ENCODE peak calls at places on chromosomes 6 and 20, in eight cellular contexts. One of them, this sample, is unnamed.
A peak's percentile ranks its signal among the peaks of the same experiment; 100 is the strongest.

GRCh38 chr20:56166781-56167465 is 81.6 kb upstream of the MC3R start:
- DNase-seq in heart right ventricle: no peak
- DNase-seq in IMR-90: no peak
- DNase-seq in foreskin fibroblast: no peak
- DNase-seq in nephron progenitor cell: no peak
- DNase-seq in spleen: no peak
- DNase-seq in fibroblast of lung: no peak
- DNase-seq in esophagus squamous epithelium: no peak
- DNase-seq in this sample: no peak

GRCh38 chr6:55180258-55180657 is 5.9 kb downstream of the HCRTR2 start:
- DNase-seq in spleen: no peak
- DNase-seq in fibroblast of lung: no peak
- DNase-seq in esophagus squamous epithelium: no peak
- DNase-seq in foreskin fibroblast: no peak
- DNase-seq in heart right ventricle: no peak
- DNase-seq in nephron progenitor cell: no peak
- DNase-seq in IMR-90: no peak
- DNase-seq in this sample: no peak

GRCh38 chr6:43786664-43787329 is 16.8 kb downstream of the VEGFA start:
- DNase-seq in foreskin fibroblast: no peak
- DNase-seq in fibroblast of lung: no peak
- DNase-seq in spleen: no peak
- DNase-seq in esophagus squamous epithelium: no peak
- DNase-seq in IMR-90: peak; percentile 31
- DNase-seq in nephron progenitor cell: no peak
- DNase-seq in heart right ventricle: no peak
- DNase-seq in this sample: no peak

GRCh38 chr6:150516199-150516598 is 83.5 kb upstream of the PLEKHG1 start:
- DNase-seq in heart right ventricle: no peak
- DNase-seq in foreskin fibroblast: no peak
- DNase-seq in esophagus squamous epithelium: no peak
- DNase-seq in spleen: no peak
- DNase-seq in fibroblast of lung: no peak
- DNase-seq in IMR-90: no peak
- DNase-seq in nephron progenitor cell: no peak
- DNase-seq in this sample: no peak

GRCh38 chr20:59720013-59720412 is 115.7 kb downstream of the PHACTR3 start:
- DNase-seq in fibroblast of lung: no peak
- DNase-seq in nephron progenitor cell: no peak
- DNase-seq in heart right ventricle: no peak
- DNase-seq in IMR-90: no peak
- DNase-seq in spleen: no peak
- DNase-seq in esophagus squamous epithelium: no peak
- DNase-seq in foreskin fibroblast: no peak
- DNase-seq in this sample: no peak

GRCh38 chr6:2783188-2783957 is 18.2 kb downstream of the WRNIP1 start:
- DNase-seq in IMR-90: peak; percentile 34
- DNase-seq in nephron progenitor cell: no peak
- DNase-seq in fibroblast of lung: no peak
- DNase-seq in esophagus squamous epithelium: no peak
- DNase-seq in heart right ventricle: no peak
- DNase-seq in spleen: no peak
- DNase-seq in foreskin fibroblast: no peak
- DNase-seq in this sample: no peak

GRCh38 chr6:158048589-158048988 is 66.9 kb downstream of the SYNJ2 start:
- DNase-seq in heart right ventricle: no peak
- DNase-seq in esophagus squamous epithelium: no peak
- DNase-seq in spleen: no peak
- DNase-seq in nephron progenitor cell: no peak
- DNase-seq in IMR-90: no peak
- DNase-seq in foreskin fibroblast: no peak
- DNase-seq in fibroblast of lung: no peak
- DNase-seq in this sample: peak; percentile 30

GRCh38 chr20:17664025-17664638 is 17.9 kb downstream of the RRBP1 start:
- DNase-seq in fibroblast of lung: no peak
- DNase-seq in heart right ventricle: no peak
- DNase-seq in spleen: peak; percentile 25
- DNase-seq in foreskin fibroblast: no peak
- DNase-seq in IMR-90: no peak
- DNase-seq in nephron progenitor cell: no peak
- DNase-seq in esophagus squamous epithelium: no peak
- DNase-seq in this sample: no peak

GRCh38 chr6:163897030-163897429 is 482.5 kb downstream of the QKI start:
- DNase-seq in fibroblast of lung: peak; percentile 69
- DNase-seq in foreskin fibroblast: peak; percentile 5
- DNase-seq in nephron progenitor cell: no peak
- DNase-seq in heart right ventricle: no peak
- DNase-seq in spleen: no peak
- DNase-seq in esophagus squamous epithelium: no peak
- DNase-seq in IMR-90: peak; percentile 50
- DNase-seq in this sample: no peak

GRCh38 chr6:28474441-28475219 is 31.3 kb upstream of the ZSCAN23 start:
- DNase-seq in foreskin fibroblast: peak; percentile 75
- DNase-seq in nephron progenitor cell: peak; percentile 37
- DNase-seq in heart right ventricle: no peak
- DNase-seq in spleen: no peak
- DNase-seq in IMR-90: peak; percentile 92
- DNase-seq in fibroblast of lung: peak; percentile 94
- DNase-seq in esophagus squamous epithelium: no peak
- DNase-seq in this sample: no peak

GRCh38 chr6:19410477-19410876 is 426.7 kb upstream of the ID4 start:
- DNase-seq in foreskin fibroblast: peak; percentile 49
- DNase-seq in fibroblast of lung: peak; percentile 15
- DNase-seq in nephron progenitor cell: no peak
- DNase-seq in heart right ventricle: no peak
- DNase-seq in IMR-90: peak; percentile 51
- DNase-seq in esophagus squamous epithelium: no peak
- DNase-seq in spleen: no peak
- DNase-seq in this sample: no peak

GRCh38 chr6:43280234-43280633 is 17.8 kb upstream of the SLC22A7 start:
- DNase-seq in IMR-90: no peak
- DNase-seq in esophagus squamous epithelium: no peak
- DNase-seq in foreskin fibroblast: no peak
- DNase-seq in fibroblast of lung: no peak
- DNase-seq in spleen: no peak
- DNase-seq in nephron progenitor cell: no peak
- DNase-seq in heart right ventricle: no peak
- DNase-seq in this sample: no peak

GRCh38 chr20:51807864-51808263 is 5.5 kb upstream of the SALL4 start:
- DNase-seq in esophagus squamous epithelium: no peak
- DNase-seq in heart right ventricle: no peak
- DNase-seq in IMR-90: peak; percentile 45
- DNase-seq in foreskin fibroblast: no peak
- DNase-seq in fibroblast of lung: no peak
- DNase-seq in spleen: no peak
- DNase-seq in nephron progenitor cell: no peak
- DNase-seq in this sample: no peak

GRCh38 chr6:24147453-24148153 is 21.6 kb downstream of the NRSN1 start:
- DNase-seq in IMR-90: no peak
- DNase-seq in heart right ventricle: no peak
- DNase-seq in foreskin fibroblast: no peak
- DNase-seq in fibroblast of lung: no peak
- DNase-seq in nephron progenitor cell: no peak
- DNase-seq in esophagus squamous epithelium: no peak
- DNase-seq in spleen: no peak
- DNase-seq in this sample: no peak

GRCh38 chr20:50577175-50578018 is 67.2 kb downstream of the PTPN1 start:
- DNase-seq in nephron progenitor cell: no peak
- DNase-seq in foreskin fibroblast: no peak
- DNase-seq in spleen: peak; percentile 73
- DNase-seq in esophagus squamous epithelium: no peak
- DNase-seq in fibroblast of lung: no peak
- DNase-seq in IMR-90: no peak
- DNase-seq in heart right ventricle: peak; percentile 76
- DNase-seq in this sample: no peak

GRCh38 chr6:90708410-90708809 is 121.5 kb upstream of the MAP3K7 start:
- DNase-seq in heart right ventricle: no peak
- DNase-seq in IMR-90: no peak
- DNase-seq in spleen: no peak
- DNase-seq in esophagus squamous epithelium: no peak
- DNase-seq in nephron progenitor cell: no peak
- DNase-seq in fibroblast of lung: no peak
- DNase-seq in foreskin fibroblast: no peak
- DNase-seq in this sample: no peak

GRCh38 chr20:46767127-46767761 is 57.8 kb downstream of the SLC2A10 start:
- DNase-seq in heart right ventricle: no peak
- DNase-seq in foreskin fibroblast: no peak
- DNase-seq in fibroblast of lung: peak; percentile 40
- DNase-seq in IMR-90: peak; percentile 36
- DNase-seq in spleen: no peak
- DNase-seq in nephron progenitor cell: peak; percentile 55
- DNase-seq in esophagus squamous epithelium: no peak
- DNase-seq in this sample: no peak

GRCh38 chr6:135962731-135963130 is 111.2 kb downstream of the PDE7B start:
- DNase-seq in heart right ventricle: no peak
- DNase-seq in esophagus squamous epithelium: no peak
- DNase-seq in nephron progenitor cell: no peak
- DNase-seq in spleen: no peak
- DNase-seq in fibroblast of lung: peak; percentile 74
- DNase-seq in foreskin fibroblast: peak; percentile 34
- DNase-seq in IMR-90: peak; percentile 67
- DNase-seq in this sample: no peak

GRCh38 chr6:106187424-106187982 is 101.4 kb downstream of the PRDM1 start:
- DNase-seq in heart right ventricle: no peak
- DNase-seq in spleen: no peak
- DNase-seq in IMR-90: no peak
- DNase-seq in nephron progenitor cell: no peak
- DNase-seq in foreskin fibroblast: no peak
- DNase-seq in fibroblast of lung: no peak
- DNase-seq in esophagus squamous epithelium: no peak
- DNase-seq in this sample: no peak

GRCh38 chr6:112150363-112150762 is 63.0 kb downstream of the FAM229B start:
- DNase-seq in IMR-90: peak; percentile 47
- DNase-seq in nephron progenitor cell: no peak
- DNase-seq in spleen: no peak
- DNase-seq in esophagus squamous epithelium: no peak
- DNase-seq in foreskin fibroblast: peak; percentile 33
- DNase-seq in fibroblast of lung: peak; percentile 42
- DNase-seq in heart right ventricle: no peak
- DNase-seq in this sample: no peak

GRCh38 chr6:169881398-169881797 is 130.0 kb downstream of the ERMARD start:
- DNase-seq in spleen: peak; percentile 35
- DNase-seq in fibroblast of lung: no peak
- DNase-seq in foreskin fibroblast: no peak
- DNase-seq in IMR-90: no peak
- DNase-seq in nephron progenitor cell: no peak
- DNase-seq in heart right ventricle: no peak
- DNase-seq in esophagus squamous epithelium: no peak
- DNase-seq in this sample: no peak

GRCh38 chr6:169763308-169763707 is 11.9 kb downstream of the ERMARD start:
- DNase-seq in foreskin fibroblast: no peak
- DNase-seq in spleen: no peak
- DNase-seq in nephron progenitor cell: no peak
- DNase-seq in esophagus squamous epithelium: no peak
- DNase-seq in heart right ventricle: peak; percentile 46
- DNase-seq in fibroblast of lung: no peak
- DNase-seq in IMR-90: no peak
- DNase-seq in this sample: no peak

GRCh38 chr20:16095241-16095640 is 478.0 kb downstream of the KIF16B start:
- DNase-seq in spleen: no peak
- DNase-seq in foreskin fibroblast: no peak
- DNase-seq in fibroblast of lung: no peak
- DNase-seq in IMR-90: no peak
- DNase-seq in nephron progenitor cell: no peak
- DNase-seq in esophagus squamous epithelium: no peak
- DNase-seq in heart right ventricle: no peak
- DNase-seq in this sample: no peak

DNA sequence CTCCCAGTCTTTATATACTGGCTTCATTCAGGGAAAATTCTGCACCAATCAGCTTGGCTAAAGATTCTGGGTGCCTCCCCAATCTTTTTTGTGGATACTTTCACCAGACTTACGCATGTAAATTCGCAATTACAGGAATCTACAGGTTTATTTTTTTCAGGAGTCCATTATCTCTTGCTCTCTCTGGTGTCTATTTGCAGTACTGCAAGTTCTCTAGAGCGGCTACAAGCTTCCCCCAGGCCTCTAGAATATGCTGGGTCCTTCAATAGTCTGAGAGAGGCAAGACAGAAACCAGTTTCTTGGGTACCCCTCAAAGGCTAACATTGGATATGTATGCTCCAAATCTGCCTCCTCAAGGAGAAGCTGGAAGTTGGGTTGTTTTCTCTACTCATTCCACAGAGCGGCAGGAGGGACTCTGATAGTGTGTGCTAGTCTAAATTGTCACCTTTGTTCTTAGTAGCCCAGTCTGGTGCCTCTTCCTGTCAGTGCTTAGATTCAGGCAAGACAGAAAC is 58.5 kb downstream of the SUN5 start:
- DNase-seq in spleen: no peak
- DNase-seq in heart right ventricle: no peak
- DNase-seq in nephron progenitor cell: no peak
- DNase-seq in fibroblast of lung: peak; percentile 34
- DNase-seq in IMR-90: peak; percentile 34
- DNase-seq in foreskin fibroblast: peak; percentile 7
- DNase-seq in esophagus squamous epithelium: no peak
- DNase-seq in this sample: no peak
- TF ChIP-seq CTCF in spleen: peak; percentile 23
- TF ChIP-seq CTCF in heart right ventricle: peak; percentile 36
- TF ChIP-seq CTCF in nephron progenitor cell: peak; percentile 58
- TF ChIP-seq CTCF in fibroblast of lung: peak; percentile 60
- TF ChIP-seq CTCF in IMR-90: peak; percentile 50
- TF ChIP-seq CTCF in foreskin fibroblast: peak; percentile 71
- TF ChIP-seq CTCF in esophagus squamous epithelium: peak; percentile 57
- TF ChIP-seq CTCF in this sample: peak; percentile 77

GRCh38 chr6:22828179-22829062 is 259.1 kb downstream of the HDGFL1 start:
- DNase-seq in esophagus squamous epithelium: no peak
- DNase-seq in fibroblast of lung: peak; percentile 93
- DNase-seq in nephron progenitor cell: peak; percentile 24
- DNase-seq in spleen: no peak
- DNase-seq in heart right ventricle: no peak
- DNase-seq in foreskin fibroblast: peak; percentile 89
- DNase-seq in IMR-90: peak; percentile 97
- DNase-seq in this sample: no peak
- TF ChIP-seq CTCF in esophagus squamous epithelium: peak; percentile 46
- TF ChIP-seq CTCF in fibroblast of lung: peak; percentile 52
- TF ChIP-seq CTCF in nephron progenitor cell: peak; percentile 71
- TF ChIP-seq CTCF in spleen: peak; percentile 55
- TF ChIP-seq CTCF in heart right ventricle: peak; percentile 72
- TF ChIP-seq CTCF in foreskin fibroblast: peak; percentile 44
- TF ChIP-seq CTCF in IMR-90: peak; percentile 64
- TF ChIP-seq CTCF in this sample: peak; percentile 92

DNA sequence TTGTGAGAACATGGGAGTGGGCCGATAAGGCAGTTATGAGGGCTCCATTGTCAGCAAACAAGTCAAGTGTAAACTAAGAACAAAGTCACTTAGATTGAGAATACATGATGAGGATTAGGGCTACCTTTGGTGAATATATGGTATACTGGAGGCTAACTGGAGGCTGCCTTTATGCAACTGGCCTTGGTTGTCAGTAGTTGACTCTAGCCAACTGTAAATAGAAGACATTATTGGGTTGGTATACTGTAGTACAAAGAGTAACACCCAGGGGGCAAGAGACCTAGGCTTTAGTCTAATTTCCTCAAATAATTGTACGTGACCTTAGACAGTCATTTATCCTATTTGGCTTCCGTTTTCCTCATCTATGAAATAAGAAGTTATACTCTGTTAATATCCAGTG is 235.2 kb downstream of the ARID1B start:
- DNase-seq in fibroblast of lung: no peak
- DNase-seq in heart right ventricle: no peak
- DNase-seq in IMR-90: no peak
- DNase-seq in esophagus squamous epithelium: no peak
- DNase-seq in foreskin fibroblast: no peak
- DNase-seq in spleen: no peak
- DNase-seq in nephron progenitor cell: no peak
- DNase-seq in this sample: no peak
- TF ChIP-seq CTCF in fibroblast of lung: no peak
- TF ChIP-seq CTCF in heart right ventricle: no peak
- TF ChIP-seq CTCF in IMR-90: no peak
- TF ChIP-seq CTCF in esophagus squamous epithelium: no peak
- TF ChIP-seq CTCF in foreskin fibroblast: no peak
- TF ChIP-seq CTCF in spleen: no peak
- TF ChIP-seq CTCF in nephron progenitor cell: no peak
- TF ChIP-seq CTCF in this sample: no peak

GRCh38 chr6:70901324-70901723 is 55.5 kb downstream of the B3GAT2 start:
- DNase-seq in foreskin fibroblast: no peak
- DNase-seq in fibroblast of lung: peak; percentile 1
- DNase-seq in spleen: no peak
- DNase-seq in esophagus squamous epithelium: no peak
- DNase-seq in nephron progenitor cell: no peak
- DNase-seq in IMR-90: no peak
- DNase-seq in heart right ventricle: no peak
- DNase-seq in this sample: no peak
- TF ChIP-seq CTCF in foreskin fibroblast: peak; percentile 15
- TF ChIP-seq CTCF in fibroblast of lung: peak; percentile 21
- TF ChIP-seq CTCF in spleen: no peak
- TF ChIP-seq CTCF in esophagus squamous epithelium: peak; percentile 29
- TF ChIP-seq CTCF in nephron progenitor cell: no peak
- TF ChIP-seq CTCF in IMR-90: peak; percentile 20
- TF ChIP-seq CTCF in heart right ventricle: no peak
- TF ChIP-seq CTCF in this sample: peak; percentile 52

This sample was measured in chondrocyte.